ENCODE peak calls at places on chromosomes 16 and 17, in four cellular contexts. H, L, W and X are unnamed samples.

GRCh38 chr17:14295676-14296075 is 5.2 kb upstream of the HS3ST3B1 start:
- DNase-seq in W (no peak), H (no peak), L (no peak), X (no peak)

GRCh38 chr16:89084411-89084810 is 9.2 kb upstream of the ACSF3 start:
- DNase-seq in H (no peak), W (no peak), L (no peak), X (no peak)

GRCh38 chr17:50539762-50540440 is 7.1 kb upstream of the SPATA20 start:
- DNase-seq in H (no peak), L (peak; percentile 59), W (peak; percentile 33), X (no peak)

GRCh38 chr17:16298140-16298662 is 55.1 kb downstream of the CENPV start:
- DNase-seq in W (peak; percentile 22), H (no peak), L (no peak), X (peak; percentile 90)

GRCh38 chr17:14575349-14575966 is 274.6 kb downstream of the HS3ST3B1 start:
- DNase-seq in L (no peak), H (no peak), W (no peak), X (peak; percentile 28)

GRCh38 chr16:65576631-65577030 is 454.8 kb upstream of the CDH11 start:
- DNase-seq in L (peak; percentile 77), W (no peak), H (no peak), X (no peak)

GRCh38 chr17:64505320-64506200 is 529 bp downstream of the DDX5 start:
- DNase-seq in W (peak; percentile 79), H (peak; percentile 57), L (peak; percentile 81), X (peak; percentile 80)

GRCh38 chr17:82704886-82705285 is 6.4 kb upstream of the RAB40B start:
- DNase-seq in L (no peak), W (no peak), H (no peak), X (no peak)

GRCh38 chr16:66888647-66889615 is 8.6 kb downstream of the PDP2 start:
- DNase-seq in W (no peak), H (no peak), L (no peak), X (no peak)

GRCh38 chr17:42135151-42135550 is 12.5 kb downstream of the HSPB9 start:
- DNase-seq in W (no peak), L (no peak), H (no peak), X (no peak)

GRCh38 chr16:3021449-3022207 is 1.5 kb downstream of the TNFRSF12A start:
- DNase-seq in W (peak; percentile 84), L (peak; percentile 97), H (peak; percentile 67), X (peak; percentile 68)

GRCh38 chr17:43665038-43665386 is 3.3 kb upstream of the MEOX1 start:
- DNase-seq in L (peak; percentile 47), H (no peak), W (no peak), X (no peak)

GRCh38 chr16:70433456-70434103 is 5.3 kb downstream of the ST3GAL2 start:
- DNase-seq in L (no peak), H (no peak), W (no peak), X (no peak)

GRCh38 chr17:27756467-27757371 is 43.6 kb downstream of the NOS2 start:
- DNase-seq in H (peak; percentile 12), W (peak; percentile 37), L (peak; percentile 80), X (peak; percentile 29)

GRCh38 chr17:43983515-43984411 is 20.7 kb upstream of the NAGS start:
- DNase-seq in W (peak; percentile 69), L (peak; percentile 65), H (peak; percentile 47), X (peak; percentile 67)

GRCh38 chr17:17021194-17021863 is 20.9 kb upstream of the MPRIP start:
- DNase-seq in W (peak; percentile 50), L (no peak), H (no peak), X (peak; percentile 44)

GRCh38 chr16:82880361-82880760 is 253.6 kb downstream of the CDH13 start:
- DNase-seq in W (no peak), L (no peak), H (no peak), X (no peak)

GRCh38 chr17:16085066-16085699 is 85.6 kb downstream of the TTC19 start:
- DNase-seq in H (no peak), L (no peak), W (no peak), X (no peak)

GRCh38 chr16:48117217-48118105 is 38.3 kb downstream of the ABCC12 start:
- DNase-seq in H (peak; percentile 87), L (peak; percentile 93), W (peak; percentile 89), X (peak; percentile 81)

GRCh38 chr16:8623634-8624033 is 2.1 kb downstream of the METTL22 start:
- DNase-seq in L (no peak), W (no peak), H (no peak), X (no peak)

GRCh38 chr16:84022641-84023040 is 20.0 kb downstream of the SLC38A8 start:
- DNase-seq in H (no peak), L (no peak), W (no peak), X (no peak)

GRCh38 chr17:28407130-28407973 is 1.3 kb upstream of the SLC46A1 start:
- DNase-seq in W (no peak), H (no peak), L (peak; percentile 48), X (no peak)

GRCh38 chr17:18217412-18218015 is 7.9 kb upstream of the LLGL1 start:
- DNase-seq in W (peak; percentile 76), H (peak; percentile 88), L (peak; percentile 91), X (peak; percentile 62)

GRCh38 chr16:49643429-49644142 is 212.3 kb downstream of the ZNF423 start:
- DNase-seq in W (no peak), H (no peak), L (no peak), X (no peak)

GRCh38 chr16:10663146-10663545 is 31.6 kb downstream of the TEKT5 start:
- DNase-seq in H (no peak), W (no peak), L (no peak), X (no peak)

GRCh38 chr17:74738051-74738996 is 1.3 kb downstream of the RAB37 start:
- DNase-seq in L (no peak), W (peak; percentile 18), H (no peak), X (peak; percentile 82)

GRCh38 chr17:57211543-57211942 is 44.8 kb upstream of the MSI2 start:
- DNase-seq in W (no peak), H (no peak), L (no peak), X (peak; percentile 21)

GRCh38 chr17:75475851-75476250 is 19.4 kb downstream of the TMEM94 start:
- DNase-seq in W (no peak), L (no peak), H (no peak), X (no peak)

GRCh38 chr16:70703041-70703834 is 17.4 kb upstream of the MTSS2 start:
- DNase-seq in W (peak; percentile 50), L (peak; percentile 45), H (peak; percentile 38), X (peak; percentile 79)

GRCh38 chr16:67431077-67431804 is at the start of gene HSD11B2:
- DNase-seq in L (peak; percentile 75), W (no peak), H (peak; percentile 65), X (no peak)

GRCh38 chr17:49511810-49512209 is 16.7 kb downstream of the NGFR start:
- DNase-seq in H (no peak), W (no peak), L (no peak), X (no peak)

GRCh38 chr17:49577978-49578893 is 2.6 kb downstream of the NXPH3 start:
- DNase-seq in W (no peak), H (no peak), L (no peak), X (no peak)

GRCh38 chr17:49965522-49965905 is 3.5 kb upstream of the DLX4 start:
- DNase-seq in L (peak; percentile 36), H (no peak), W (no peak), X (no peak)

GRCh38 chr17:78796134-78796900 is 14.2 kb upstream of the CYTH1 start:
- DNase-seq in L (no peak), H (no peak), W (no peak), X (no peak)

GRCh38 chr16:54409982-54410381 is 123.4 kb upstream of the IRX3 start:
- DNase-seq in L (no peak), H (no peak), W (no peak), X (no peak)

GRCh38 chr16:54411555-54411954 is 125.0 kb upstream of the IRX3 start:
- DNase-seq in L (peak; percentile 34), W (no peak), H (no peak), X (no peak)

GRCh38 chr16:54414671-54415070 is 128.1 kb upstream of the IRX3 start:
- DNase-seq in W (no peak), H (no peak), L (no peak), X (no peak)

GRCh38 chr16:54417384-54417783 is 130.8 kb upstream of the IRX3 start:
- DNase-seq in L (no peak), H (no peak), W (no peak), X (no peak)

GRCh38 chr16:54412777-54413455 is 126.3 kb upstream of the IRX3 start:
- DNase-seq in H (no peak), W (no peak), L (no peak), X (no peak)
- TF ChIP-seq ELF4 in H (no peak), W (no peak), L (no peak), X (no peak)

GRCh38 chr17:2438823-2439222 is 38.0 kb upstream of the MNT start:
- DNase-seq in L (no peak), H (no peak), W (no peak), X (no peak)

GRCh38 chr17:2435852-2436251 is 35.0 kb upstream of the MNT start:
- DNase-seq in H (no peak), L (no peak), W (no peak), X (no peak)

GRCh38 chr17:2433696-2434095 is 32.8 kb upstream of the MNT start:
- DNase-seq in H (no peak), W (no peak), L (no peak), X (no peak)

GRCh38 chr17:2436516-2436915 is 35.7 kb upstream of the MNT start:
- DNase-seq in L (no peak), W (no peak), H (no peak), X (no peak)

GRCh38 chr17:2435181-2435741 is 34.4 kb upstream of the MNT start:
- DNase-seq in L (peak; percentile 61), W (no peak), H (no peak), X (no peak)
- TF ChIP-seq ELF4 in L (no peak), W (no peak), H (no peak), X (no peak)

DNA sequence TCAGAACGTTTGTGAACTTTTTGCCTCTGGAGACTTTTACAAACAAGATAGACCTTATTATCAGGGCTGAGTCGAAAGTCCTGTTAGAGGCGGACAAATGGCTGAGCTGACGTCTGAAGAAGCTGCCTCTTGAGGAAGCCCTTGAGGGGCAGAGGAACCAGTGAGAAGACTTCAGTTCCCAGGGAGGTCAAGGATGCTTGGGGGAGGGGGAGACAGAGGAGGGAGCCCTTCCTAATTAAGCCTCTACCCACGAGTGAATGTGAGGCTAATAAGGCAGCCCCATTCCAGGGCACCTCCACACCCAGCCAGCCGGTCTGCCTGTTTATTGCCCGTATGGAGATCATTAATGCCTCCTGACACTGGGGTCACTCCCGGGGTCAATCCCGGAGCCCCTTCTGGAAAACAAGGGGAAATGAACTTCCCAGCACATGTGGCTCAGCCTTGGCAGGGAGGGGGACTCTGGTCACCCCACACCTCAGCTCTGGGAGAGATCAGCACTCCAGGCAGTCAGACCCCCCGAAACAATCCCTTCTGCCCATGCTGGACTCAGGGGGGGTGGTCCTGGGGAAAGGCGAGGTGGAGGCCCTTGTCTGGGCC is 9.2 kb upstream of the TBX4 start:
- DNase-seq in H (peak; percentile 5), L (no peak), W (no peak), X (no peak)
- TF ChIP-seq ELF4 in H (no peak), L (no peak), W (no peak), X (no peak)

GRCh38 chr16:11980167-11980844 is 3.8 kb downstream of the SNX29 start:
- DNase-seq in H (no peak), W (no peak), L (no peak), X (no peak)

GRCh38 chr16:11988258-11988978 is 11.9 kb downstream of the SNX29 start:
- DNase-seq in H (no peak), W (no peak), L (no peak), X (no peak)

GRCh38 chr16:11986521-11987057 is 10.1 kb downstream of the SNX29 start:
- DNase-seq in H (no peak), W (no peak), L (no peak), X (no peak)

GRCh38 chr16:11989238-11990160 is 13.0 kb downstream of the SNX29 start:
- DNase-seq in L (no peak), W (no peak), H (no peak), X (no peak)

GRCh38 chr16:11985250-11985649 is 8.7 kb downstream of the SNX29 start:
- DNase-seq in W (no peak), H (no peak), L (no peak), X (no peak)
- TF ChIP-seq ELF4 in W (no peak), H (no peak), L (no peak), X (no peak)